ENCODE peak calls at places on chromosomes 12 and 14, in five cellular contexts. B is A549, P is GM23338, T is K562, Q is GM12878. S is an unnamed sample.

GRCh38 chr12:6279631-6280030 is 30.9 kb upstream of the PLEKHG6 start:
- DNase-seq in B (no peak), P (no peak), T (no peak), Q (no peak), S (no peak)

GRCh38 chr12:45518516-45519235 is 210.8 kb upstream of the ARID2 start:
- DNase-seq in B (no peak), P (no peak), T (no peak), Q (no peak), S (no peak)

GRCh38 chr14:29937116-29937515 is 9.5 kb upstream of the PRKD1 start:
- DNase-seq in B (no peak), P (no peak), T (no peak), Q (no peak), S (no peak)

GRCh38 chr12:27607611-27608010 is 83.6 kb downstream of the PPFIBP1 start:
- DNase-seq in B (no peak), P (no peak), T (no peak), Q (no peak), S (no peak)

GRCh38 chr14:61218765-61219164 is 62.4 kb downstream of the TMEM30B start:
- DNase-seq in B (no peak), P (peak; percentile 33), T (no peak), Q (no peak), S (no peak)

GRCh38 chr12:59812716-59813115 is 216.9 kb downstream of the SLC16A7 start:
- DNase-seq in B (no peak), P (no peak), T (no peak), Q (no peak), S (no peak)

GRCh38 chr12:108576660-108577234 is 14.4 kb downstream of the ISCU start:
- DNase-seq in B (no peak), P (no peak), T (no peak), Q (no peak), S (no peak)

GRCh38 chr12:40622246-40622838 is 69.9 kb upstream of the CNTN1 start:
- DNase-seq in B (peak; percentile 35), P (peak; percentile 80), T (peak; percentile 14), Q (no peak), S (peak; percentile 19)

GRCh38 chr12:93855265-93855664 is 178.1 kb downstream of the CRADD start:
- DNase-seq in B (no peak), P (no peak), T (no peak), Q (no peak), S (no peak)

GRCh38 chr12:40693503-40693863 is 1.2 kb downstream of the CNTN1 start:
- DNase-seq in B (peak; percentile 77), P (peak; percentile 81), T (no peak), Q (no peak), S (no peak)

GRCh38 chr14:102686176-102686801 is 91.0 kb upstream of the TRAF3 start:
- DNase-seq in B (no peak), P (no peak), T (no peak), Q (no peak), S (no peak)

GRCh38 chr12:120257041-120257821 is 8.3 kb downstream of the PXN start:
- DNase-seq in B (no peak), P (peak; percentile 71), T (no peak), Q (no peak), S (no peak)

GRCh38 chr12:49972641-49973360 is at the start of gene AQP6:
- DNase-seq in B (no peak), P (no peak), T (no peak), Q (no peak), S (no peak)

GRCh38 chr12:48122065-48122834 is 3.1 kb downstream of the PFKM start:
- DNase-seq in B (no peak), P (no peak), T (no peak), Q (no peak), S (no peak)

GRCh38 chr12:113470871-113471618 is 626 bp downstream of the LHX5 start:
- DNase-seq in B (no peak), P (peak; percentile 71), T (no peak), Q (no peak), S (no peak)

GRCh38 chr14:105021656-105022275 is 883 bp upstream of the CDCA4 start:
- DNase-seq in B (peak; percentile 76), P (peak; percentile 75), T (peak; percentile 25), Q (no peak), S (peak; percentile 47)

GRCh38 chr12:38289396-38289795 is 27.2 kb upstream of the ALG10B start:
- DNase-seq in B (no peak), P (no peak), T (no peak), Q (no peak), S (no peak)

GRCh38 chr12:11653215-11653753 is 3.8 kb downstream of the ETV6 start:
- DNase-seq in B (no peak), P (no peak), T (no peak), Q (peak; percentile 69), S (no peak)

GRCh38 chr14:26855051-26855753 is 257.4 kb upstream of the NOVA1 start:
- DNase-seq in B (no peak), P (no peak), T (no peak), Q (no peak), S (no peak)

GRCh38 chr12:534216-534615 is 74.5 kb downstream of the B4GALNT3 start:
- DNase-seq in B (no peak), P (no peak), T (no peak), Q (no peak), S (no peak)

GRCh38 chr12:67765969-67766368 is 117.4 kb downstream of the DYRK2 start:
- DNase-seq in B (no peak), P (no peak), T (no peak), Q (no peak), S (no peak)

GRCh38 chr12:120365675-120366340 is 3.2 kb downstream of the MSI1 start:
- DNase-seq in B (no peak), P (no peak), T (no peak), Q (no peak), S (peak; percentile 61)

GRCh38 chr14:101654051-101654450 is 92.8 kb downstream of the DIO3 start:
- DNase-seq in B (no peak), P (no peak), T (no peak), Q (no peak), S (no peak)

GRCh38 chr12:93419388-93420034 is 22.2 kb downstream of the UBE2N start:
- DNase-seq in B (peak; percentile 58), P (peak; percentile 69), T (peak; percentile 39), Q (no peak), S (peak; percentile 49)

GRCh38 chr12:111442301-111443045 is 36.8 kb downstream of the SH2B3 start:
- DNase-seq in B (no peak), P (no peak), T (no peak), Q (no peak), S (no peak)

GRCh38 chr14:21136024-21136423 is 19.8 kb downstream of the OR5AU1 start:
- DNase-seq in B (peak; percentile 50), P (peak; percentile 36), T (peak; percentile 20), Q (no peak), S (peak; percentile 35)

GRCh38 chr12:22529281-22530060 is 14.9 kb downstream of the C2CD5 start:
- DNase-seq in B (peak; percentile 19), P (peak; percentile 66), T (peak; percentile 25), Q (no peak), S (peak; percentile 59)

GRCh38 chr14:73744175-73744867 is 30.1 kb upstream of the PNMA1 start:
- DNase-seq in B (no peak), P (no peak), T (no peak), Q (no peak), S (no peak)

GRCh38 chr12:106976668-106977067 is 10.3 kb downstream of the MTERF2 start:
- DNase-seq in B (no peak), P (no peak), T (no peak), Q (no peak), S (no peak)

GRCh38 chr12:39355841-39356240 is 87.1 kb downstream of the KIF21A start:
- DNase-seq in B (no peak), P (no peak), T (no peak), Q (no peak), S (no peak)

GRCh38 chr14:64598404-64598803 is 48.6 kb downstream of the PPP1R36 start:
- DNase-seq in B (no peak), P (no peak), T (no peak), Q (peak; percentile 24), S (no peak)

GRCh38 chr14:51776102-51776894 is 84.1 kb upstream of the GNG2 start:
- DNase-seq in B (peak; percentile 75), P (peak; percentile 89), T (peak; percentile 25), Q (no peak), S (peak; percentile 52)

GRCh38 chr14:69992564-69992963 is 113.3 kb downstream of the SMOC1 start:
- DNase-seq in B (no peak), P (no peak), T (no peak), Q (no peak), S (no peak)

GRCh38 chr14:49106721-49107689 is 479.2 kb downstream of the RPS29 start:
- DNase-seq in B (no peak), P (no peak), T (no peak), Q (no peak), S (no peak)

GRCh38 chr14:68944162-68944561 is 34.9 kb downstream of the ACTN1 start:
- DNase-seq in B (no peak), P (no peak), T (no peak), Q (no peak), S (no peak)

GRCh38 chr12:126218697-126219096 is 1153.5 kb downstream of the AACS start:
- DNase-seq in B (no peak), P (no peak), T (no peak), Q (no peak), S (no peak)
- TF ChIP-seq JUNB in B (no peak), P (no peak), T (no peak), Q (no peak), S (no peak)

DNA sequence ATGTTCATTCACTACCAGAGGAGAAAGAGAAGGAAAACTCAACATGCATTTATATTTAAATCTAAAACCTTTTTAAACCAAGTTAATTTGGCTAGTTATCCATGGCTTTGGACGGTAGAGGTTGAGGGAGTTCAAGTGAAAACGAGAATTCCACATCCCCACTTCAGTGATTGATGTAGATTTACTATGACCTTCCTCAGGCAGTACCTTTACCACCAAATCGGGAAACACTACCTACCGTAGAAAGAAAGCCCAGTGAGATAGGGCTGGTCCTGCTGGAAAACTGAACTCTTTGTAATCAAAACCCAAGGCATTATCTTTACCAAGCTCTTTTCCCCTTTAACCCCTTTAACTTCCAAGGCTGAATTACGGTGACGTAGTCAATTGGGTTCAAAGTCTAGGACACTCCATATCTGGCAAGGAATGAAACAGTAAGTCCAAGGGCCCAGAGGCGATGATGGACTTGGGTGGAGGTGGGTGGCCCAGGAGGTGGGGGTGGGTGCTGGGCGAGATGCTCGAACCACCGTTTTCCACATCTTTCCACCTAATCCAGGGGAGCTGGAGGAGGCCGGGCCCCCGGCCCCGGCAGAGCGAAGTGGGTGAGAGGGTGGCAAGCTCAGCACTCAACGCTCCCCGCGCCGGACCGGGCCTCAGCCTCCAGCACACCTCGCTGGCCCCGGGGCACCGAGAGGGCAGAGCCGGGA is 618 bp downstream of the SEC23A start:
- DNase-seq in B (peak; percentile 34), P (peak; percentile 31), T (no peak), Q (no peak), S (peak; percentile 98)
- TF ChIP-seq REST in B (no peak), P (no peak), T (no peak), Q (no peak), S (no peak)

DNA sequence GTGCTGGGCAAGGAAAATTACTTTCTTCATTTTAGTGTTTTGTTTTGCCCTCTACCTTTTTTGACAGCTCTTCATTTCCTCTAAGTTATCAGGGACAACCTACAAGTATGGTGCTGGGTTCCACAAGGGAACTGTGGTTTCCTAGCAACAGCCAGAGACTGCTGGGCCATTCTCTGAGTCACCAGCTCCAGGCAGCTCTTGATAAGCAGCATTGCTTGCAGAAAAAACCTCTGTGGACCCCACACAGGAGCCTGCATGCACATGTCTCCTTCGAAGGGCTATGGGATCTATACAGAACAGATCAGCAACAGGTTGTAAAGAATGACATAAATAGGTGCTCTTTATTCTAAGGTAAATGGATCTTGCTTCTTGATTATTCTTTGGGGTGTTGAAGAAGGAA is 81.0 kb upstream of the CCDC196 start:
- DNase-seq in B (no peak), P (peak; percentile 12), T (peak; percentile 3), Q (no peak), S (no peak)
- TF ChIP-seq JUNB in B (no peak), P (no peak), T (no peak), Q (no peak), S (no peak)

GRCh38 chr14:88729159-88729558 is 63.6 kb downstream of the EML5 start:
- DNase-seq in B (peak; percentile 13), P (no peak), T (peak; percentile 3), Q (no peak), S (no peak)
- TF ChIP-seq REST in B (no peak), P (no peak), T (no peak), Q (no peak), S (no peak)